ENCODE peak calls at places on chromosomes 13 and 19, in seven cellular contexts. I is transverse colon, B is HL-60, P is breast epithelium, N is HCT116, K is GM23338, O is stomach. S is an unnamed sample.

GRCh38 chr19:49801966-49802661 is 11.0 kb downstream of the FUZ start:
- DNase-seq in I (peak), B (peak), P (peak), N (no peak), K (peak), O (peak), S (peak)

GRCh38 chr19:10896851-10897526 is 25.6 kb downstream of the CARM1 start:
- DNase-seq in I (no peak), B (peak), P (no peak), N (no peak), K (no peak), O (no peak), S (no peak)

GRCh38 chr19:53432088-53432661 is 391 bp downstream of the ZNF761 start:
- DNase-seq in I (peak), B (peak), P (no peak), N (no peak), K (peak), O (peak), S (no peak)

GRCh38 chr13:93951153-93951552 is 528.3 kb downstream of the DCT start:
- DNase-seq in I (no peak), B (no peak), P (no peak), N (no peak), K (peak), O (no peak), S (no peak)

GRCh38 chr19:660793-661426 is 2.1 kb downstream of the RNF126 start:
- DNase-seq in I (peak), B (no peak), P (no peak), N (no peak), K (no peak), O (peak), S (no peak)

GRCh38 chr19:43699506-43700367 is 16.1 kb upstream of the IRGC start:
- DNase-seq in I (peak), B (no peak), P (no peak), N (no peak), K (peak), O (peak), S (no peak)

GRCh38 chr13:92838786-92839185 is 387.8 kb upstream of the GPC6 start:
- DNase-seq in I (no peak), B (no peak), P (no peak), N (no peak), K (no peak), O (no peak), S (no peak)

GRCh38 chr19:13079542-13079986 is 23.1 kb downstream of the LYL1 start:
- DNase-seq in I (peak), B (peak), P (no peak), N (no peak), K (no peak), O (peak), S (no peak)

GRCh38 chr19:56403261-56403660 is 871 bp upstream of the ZNF583 start:
- DNase-seq in I (no peak), B (no peak), P (no peak), N (no peak), K (no peak), O (no peak), S (no peak)

GRCh38 chr19:6738726-6739389 is 622 bp upstream of the TRIP10 start:
- DNase-seq in I (peak), B (no peak), P (peak), N (no peak), K (peak), O (peak), S (no peak)

GRCh38 chr13:67438465-67438864 is 208.3 kb upstream of the PCDH9 start:
- DNase-seq in I (no peak), B (peak), P (no peak), N (no peak), K (peak), O (no peak), S (no peak)

GRCh38 chr19:51529301-51529700 is 2.2 kb downstream of the SIGLEC6 start:
- DNase-seq in I (no peak), B (no peak), P (no peak), N (no peak), K (no peak), O (no peak), S (no peak)

GRCh38 chr19:46536391-46536790 is 40.7 kb upstream of the PNMA8B start:
- DNase-seq in I (no peak), B (no peak), P (no peak), N (no peak), K (no peak), O (no peak), S (no peak)

GRCh38 chr19:30719189-30719990 is 347.2 kb downstream of the ZNF536 start:
- DNase-seq in I (peak), B (no peak), P (no peak), N (no peak), K (peak), O (peak), S (no peak)

GRCh38 chr19:11535792-11536595 is 2.7 kb upstream of the CNN1 start:
- DNase-seq in I (peak), B (peak), P (peak), N (peak), K (peak), O (peak), S (no peak)

GRCh38 chr13:112627161-112627560 is 39.2 kb upstream of the TUBGCP3 start:
- DNase-seq in I (no peak), B (no peak), P (no peak), N (no peak), K (no peak), O (no peak), S (no peak)

GRCh38 chr19:51450730-51451307 is 7.4 kb downstream of the SIGLEC8 start:
- DNase-seq in I (no peak), B (no peak), P (no peak), N (no peak), K (no peak), O (peak), S (no peak)

GRCh38 chr19:11102944-11103343 is 13.7 kb downstream of the LDLR start:
- DNase-seq in I (no peak), B (no peak), P (no peak), N (no peak), K (no peak), O (peak), S (no peak)

GRCh38 chr19:49889687-49890348 is 6.9 kb downstream of the IL4I1 start:
- DNase-seq in I (peak), B (peak), P (peak), N (peak), K (peak), O (peak), S (no peak)

GRCh38 chr13:106424805-106425204 is 110.7 kb downstream of the EFNB2 start:
- DNase-seq in I (no peak), B (no peak), P (no peak), N (no peak), K (no peak), O (no peak), S (no peak)

GRCh38 chr19:21432590-21432989 is 35.7 kb downstream of the ZNF493 start:
- DNase-seq in I (no peak), B (no peak), P (no peak), N (no peak), K (no peak), O (no peak), S (no peak)

GRCh38 chr19:6238643-6239281 is 41.0 kb downstream of the MLLT1 start:
- DNase-seq in I (no peak), B (no peak), P (peak), N (no peak), K (no peak), O (peak), S (no peak)

GRCh38 chr13:103386341-103386740 is 320.1 kb upstream of the SLC10A2 start:
- DNase-seq in I (no peak), B (no peak), P (no peak), N (no peak), K (no peak), O (no peak), S (no peak)

GRCh38 chr13:89380101-89380500 is 1708.9 kb downstream of the SLITRK5 start:
- DNase-seq in I (peak), B (peak), P (no peak), N (peak), K (no peak), O (peak), S (peak)

GRCh38 chr19:13475044-13475443 is 31.2 kb downstream of the CACNA1A start:
- DNase-seq in I (no peak), B (no peak), P (no peak), N (no peak), K (no peak), O (no peak), S (no peak)

GRCh38 chr19:51742736-51743288 is 8.9 kb downstream of the FPR1 start:
- DNase-seq in I (no peak), B (no peak), P (no peak), N (no peak), K (no peak), O (no peak), S (no peak)

GRCh38 chr19:425056-425455 is 16.1 kb upstream of the C2CD4C start:
- DNase-seq in I (no peak), B (no peak), P (no peak), N (no peak), K (no peak), O (no peak), S (no peak)

GRCh38 chr13:101325423-101325822 is 90.9 kb downstream of the NALCN start:
- DNase-seq in I (no peak), B (no peak), P (no peak), N (no peak), K (no peak), O (no peak), S (no peak)

GRCh38 chr19:43446746-43447489 is 18.5 kb downstream of the LYPD3 start:
- DNase-seq in I (peak), B (peak), P (peak), N (peak), K (peak), O (peak), S (peak)

GRCh38 chr19:31270897-31271568 is 78.2 kb downstream of the TSHZ3 start:
- DNase-seq in I (no peak), B (no peak), P (no peak), N (no peak), K (no peak), O (no peak), S (no peak)

GRCh38 chr13:107450931-107451330 is 764.4 kb downstream of the LIG4 start:
- DNase-seq in I (no peak), B (no peak), P (no peak), N (no peak), K (no peak), O (no peak), S (no peak)

GRCh38 chr13:79998386-79998785 is 342.5 kb downstream of the SPRY2 start:
- DNase-seq in I (no peak), B (no peak), P (no peak), N (no peak), K (no peak), O (no peak), S (no peak)

GRCh38 chr19:13260883-13261653 is 110.9 kb downstream of the IER2 start:
- DNase-seq in I (no peak), B (peak), P (peak), N (peak), K (no peak), O (peak), S (no peak)

GRCh38 chr19:12478234-12478941 is 6.2 kb downstream of the ZNF709 start:
- DNase-seq in I (peak), B (no peak), P (no peak), N (no peak), K (peak), O (no peak), S (no peak)

GRCh38 chr13:30705672-30706071 is 29.7 kb upstream of the ALOX5AP start:
- DNase-seq in I (no peak), B (no peak), P (no peak), N (no peak), K (no peak), O (no peak), S (no peak)

GRCh38 chr19:10975374-10976036 is 14.7 kb downstream of the SMARCA4 start:
- DNase-seq in I (no peak), B (no peak), P (no peak), N (no peak), K (no peak), O (peak), S (no peak)

GRCh38 chr13:102460806-102461205 is 59.0 kb upstream of the FGF14 start:
- DNase-seq in I (no peak), B (no peak), P (no peak), N (no peak), K (no peak), O (no peak), S (no peak)

GRCh38 chr19:43311256-43311655 is 41.9 kb upstream of the PSG9 start:
- DNase-seq in I (no peak), B (no peak), P (no peak), N (no peak), K (no peak), O (no peak), S (no peak)

DNA sequence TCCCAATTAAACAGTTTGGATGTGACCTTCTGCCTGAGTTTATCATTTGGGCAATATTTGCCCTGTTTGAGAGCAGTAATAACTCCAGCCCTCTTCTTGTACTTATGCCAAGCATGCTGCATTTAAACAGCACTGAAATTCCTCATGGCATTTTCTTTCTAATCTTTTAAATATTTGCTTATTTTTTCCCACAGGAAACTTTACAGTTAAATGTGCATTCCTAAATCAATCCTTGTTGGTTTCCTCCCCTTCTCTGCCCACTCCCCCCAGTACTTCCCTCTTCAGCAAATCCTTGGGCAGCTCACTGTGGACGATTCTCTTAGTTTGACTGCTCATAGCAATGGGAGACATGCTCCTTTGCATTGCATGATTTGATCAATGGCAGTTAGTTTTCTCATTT is 68.7 kb downstream of the RAP2A start:
- DNase-seq in I (no peak), B (no peak), P (no peak), N (no peak), K (no peak), O (no peak), S (no peak)
- TF ChIP-seq POLR2AphosphoS5 in I (no peak), B (no peak), P (no peak), N (no peak), K (no peak), O (no peak), S (no peak)

GRCh38 chr19:38250428-38250820 is 5.8 kb downstream of the PPP1R14A start:
- DNase-seq in I (no peak), B (no peak), P (no peak), N (no peak), K (no peak), O (no peak), S (no peak)

GRCh38 chr19:38251564-38252051 is 4.6 kb downstream of the PPP1R14A start:
- DNase-seq in I (no peak), B (no peak), P (peak), N (no peak), K (peak), O (no peak), S (no peak)

GRCh38 chr19:38252935-38253691 is 3.1 kb downstream of the PPP1R14A start:
- DNase-seq in I (no peak), B (no peak), P (peak), N (no peak), K (no peak), O (peak), S (no peak)

GRCh38 chr19:38252385-38252784 is 3.8 kb downstream of the PPP1R14A start:
- DNase-seq in I (no peak), B (no peak), P (no peak), N (no peak), K (no peak), O (no peak), S (no peak)

GRCh38 chr19:38250821-38251563 is 5.2 kb downstream of the PPP1R14A start:
- DNase-seq in I (peak), B (no peak), P (peak), N (no peak), K (peak), O (peak), S (no peak)
- TF ChIP-seq POLR2AphosphoS5 in I (peak), B (no peak), P (no peak), N (no peak), K (no peak), O (no peak), S (no peak)

DNA sequence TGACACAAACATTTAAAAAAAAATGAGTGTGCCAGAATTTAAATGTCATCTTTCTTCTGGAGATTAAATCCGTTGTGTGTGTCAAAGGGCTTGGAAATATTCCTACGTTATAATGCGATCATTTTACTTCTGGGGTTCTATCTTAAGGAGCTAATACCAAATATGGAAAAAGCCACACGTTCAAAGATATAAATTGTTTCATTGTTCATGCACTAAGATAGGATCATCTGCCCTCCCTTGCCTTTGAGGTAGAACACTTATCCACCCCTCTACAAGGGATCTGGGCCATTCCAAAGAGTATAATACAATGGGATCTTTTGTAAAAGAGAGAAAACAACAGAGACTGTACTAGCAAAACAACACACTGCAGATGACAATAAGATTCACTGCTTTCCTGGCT is 64.9 kb downstream of the ANKRD10 start:
- DNase-seq in I (no peak), B (no peak), P (no peak), N (no peak), K (no peak), O (no peak), S (no peak)
- TF ChIP-seq POLR2AphosphoS5 in I (no peak), B (no peak), P (no peak), N (no peak), K (no peak), O (no peak), S (no peak)

DNA sequence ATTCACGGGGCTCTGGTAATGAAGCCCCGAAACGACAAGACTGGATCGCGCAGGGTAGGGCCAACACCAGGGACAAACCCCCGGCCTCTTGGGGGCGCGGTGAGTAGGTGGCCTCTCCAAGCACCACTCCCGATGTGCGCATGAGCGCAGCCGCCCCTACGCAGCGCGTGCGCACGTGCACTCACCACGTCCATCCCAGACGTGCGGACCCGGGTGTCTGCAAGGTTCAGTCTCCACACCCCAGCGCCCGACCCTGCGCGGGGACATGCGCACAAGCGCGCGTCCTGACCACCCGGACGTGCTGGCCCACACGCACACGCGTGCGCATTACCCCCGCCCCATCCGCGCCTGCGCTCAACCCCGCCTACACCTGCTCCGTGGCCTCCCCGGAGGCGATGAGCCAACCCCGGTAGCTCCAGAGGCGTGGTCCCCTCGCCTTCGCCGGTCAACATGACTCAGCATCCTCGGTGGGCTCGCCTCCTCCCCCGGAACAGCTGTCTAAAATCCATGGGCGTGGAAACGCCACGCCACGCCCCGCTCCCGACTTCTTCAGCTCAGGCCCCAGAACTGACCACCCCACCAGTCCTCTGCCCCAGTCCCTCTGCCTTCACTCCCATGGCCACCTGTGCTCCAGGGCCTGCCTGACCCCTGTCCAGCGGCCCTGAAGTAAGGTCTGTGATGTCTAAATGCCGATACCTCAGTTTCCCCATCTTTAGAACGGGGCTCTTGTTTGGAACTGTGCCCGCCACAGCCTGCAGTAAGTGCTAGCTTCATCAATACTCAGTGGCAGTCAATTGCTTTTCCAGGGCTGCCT is 5.6 kb upstream of the GPI start:
- DNase-seq in I (peak), B (peak), P (peak), N (peak), K (peak), O (peak), S (no peak)
- TF ChIP-seq POLR2AphosphoS5 in I (peak), B (peak), P (peak), N (peak), K (peak), O (peak), S (peak)

DNA sequence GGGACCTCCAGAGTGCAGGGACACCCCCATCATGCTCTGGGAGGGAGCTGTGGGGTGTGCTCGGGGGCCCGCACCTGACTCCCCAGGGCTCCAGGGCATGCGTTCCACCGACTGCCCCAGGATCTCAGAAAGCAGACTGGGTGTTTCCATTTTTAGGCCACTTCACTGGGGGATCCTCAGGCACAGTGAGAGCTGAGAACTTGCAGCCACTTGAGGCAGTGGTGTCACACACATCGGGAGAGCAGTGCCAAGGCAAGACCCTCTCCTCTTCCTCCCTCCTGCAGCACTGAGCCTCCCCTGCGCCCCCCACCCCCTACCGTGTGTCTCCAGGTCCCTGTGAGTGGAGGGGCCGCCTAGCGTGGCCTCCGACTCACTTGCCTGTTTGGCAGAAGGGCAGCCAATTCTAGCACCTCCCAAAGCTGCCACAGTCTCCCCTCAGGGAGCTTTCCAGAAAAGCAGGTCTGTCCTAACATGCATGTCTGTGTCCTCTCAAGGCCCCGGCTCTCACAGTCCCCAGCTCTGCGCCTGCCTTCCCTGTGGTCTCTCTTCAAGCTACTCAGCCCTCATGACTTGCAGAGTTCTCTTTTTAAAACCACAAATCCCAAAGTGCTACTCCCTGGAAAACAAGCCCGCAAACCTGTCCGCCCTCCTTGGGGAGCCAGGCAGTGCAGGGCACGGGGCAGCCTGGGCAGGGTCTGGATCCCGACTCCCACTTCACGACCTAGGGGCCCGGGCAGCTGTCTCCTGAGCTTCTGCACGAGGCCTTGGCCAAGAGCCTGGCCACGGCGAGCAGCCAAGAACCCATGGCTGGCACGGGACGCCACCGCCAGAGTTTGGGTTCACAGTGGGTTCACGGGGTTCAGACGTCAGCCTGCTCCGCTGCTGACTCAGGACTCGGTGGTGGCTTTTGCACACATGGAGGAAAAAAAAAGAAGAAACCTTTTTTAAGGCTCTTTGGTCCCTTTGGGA is 94.1 kb downstream of the STK24 start:
- DNase-seq in I (peak), B (peak), P (peak), N (no peak), K (peak), O (peak), S (no peak)
- TF ChIP-seq POLR2AphosphoS5 in I (no peak), B (peak), P (no peak), N (no peak), K (no peak), O (peak), S (no peak)

S was measured in SK-N-MC.